ENCODE peak calls at places on chromosomes 3 and 15, in four cellular contexts. P is CD4-positive, alpha-beta T cell; W is tibial artery; M is breast epithelium. S is an unnamed sample.

GRCh38 chr15:75732809-75733451 is 20.3 kb upstream of the CSPG4 start:
- DNase-seq in W (peak; percentile 66), P (peak; percentile 28), M (no peak), S (peak; percentile 55)

GRCh38 chr3:30747771-30748281 is 141.4 kb downstream of the TGFBR2 start:
- DNase-seq in W (no peak), P (no peak), M (no peak), S (no peak)

GRCh38 chr15:58490405-58491150 is 58.8 kb downstream of the LIPC start:
- DNase-seq in W (no peak), P (no peak), M (no peak), S (no peak)

GRCh38 chr3:100893590-100893989 is 99.6 kb downstream of the ABI3BP start:
- DNase-seq in W (no peak), M (no peak), P (no peak), S (no peak)

GRCh38 chr3:140603766-140604165 is 74.1 kb upstream of the TRIM42 start:
- DNase-seq in M (no peak), W (no peak), P (no peak), S (no peak)

GRCh38 chr3:101070260-101071121 is 77.3 kb upstream of the ABI3BP start:
- DNase-seq in P (peak; percentile 29), M (peak; percentile 55), W (no peak), S (peak; percentile 30)

GRCh38 chr3:94862703-94863102 is 799.8 kb downstream of the NSUN3 start:
- DNase-seq in W (no peak), P (no peak), M (no peak), S (no peak)

GRCh38 chr3:16866447-16867025 is 18.2 kb upstream of the PLCL2 start:
- DNase-seq in P (no peak), W (no peak), M (no peak), S (no peak)

GRCh38 chr15:88877415-88877814 is 17.9 kb downstream of the HAPLN3 start:
- DNase-seq in M (no peak), P (no peak), W (no peak), S (no peak)

GRCh38 chr3:177358968-177359600 is 161.8 kb upstream of the TBL1XR1 start:
- DNase-seq in W (peak; percentile 29), M (no peak), P (peak; percentile 44), S (no peak)

GRCh38 chr3:119524931-119525662 is 26.8 kb downstream of the TIMMDC1 start:
- DNase-seq in W (no peak), P (no peak), M (no peak), S (no peak)

GRCh38 chr3:50627407-50628051 is 10.6 kb downstream of the MAPKAPK3 start:
- DNase-seq in W (no peak), M (no peak), P (no peak), S (no peak)

GRCh38 chr15:69749797-69750196 is 297.2 kb downstream of the RPLP1 start:
- DNase-seq in P (no peak), W (no peak), M (no peak), S (no peak)

GRCh38 chr3:132773071-132773619 is 50.9 kb upstream of the NPHP3 start:
- DNase-seq in P (no peak), W (no peak), M (no peak), S (no peak)

GRCh38 chr3:137771401-137772230 is 7.5 kb downstream of the SOX14 start:
- DNase-seq in W (no peak), P (no peak), M (no peak), S (no peak)

GRCh38 chr3:127071597-127072001 is 88.7 kb downstream of the PLXNA1 start:
- DNase-seq in M (no peak), P (no peak), W (no peak), S (no peak)

GRCh38 chr15:60526127-60526616 is 47.2 kb upstream of the ICE2 start:
- DNase-seq in M (no peak), P (no peak), W (no peak), S (no peak)

GRCh38 chr3:129289201-129289921 is 10.7 kb downstream of the HMCES start:
- DNase-seq in P (no peak), M (no peak), W (no peak), S (no peak)

GRCh38 chr15:78049691-78050440 is 27.6 kb downstream of the TBC1D2B start:
- DNase-seq in P (peak; percentile 30), M (no peak), W (no peak), S (no peak)

GRCh38 chr3:85161544-85161943 is 202.8 kb downstream of the CADM2 start:
- DNase-seq in P (no peak), M (no peak), W (no peak), S (no peak)

GRCh38 chr3:188594137-188594536 is 440.2 kb downstream of the LPP start:
- DNase-seq in M (no peak), W (no peak), P (no peak), S (no peak)

GRCh38 chr3:128078875-128079274 is 26.6 kb downstream of the SEC61A1 start:
- DNase-seq in W (no peak), M (no peak), P (no peak), S (no peak)

GRCh38 chr15:49847937-49848823 is 227.3 kb downstream of the DTWD1 start:
- DNase-seq in W (no peak), P (no peak), M (no peak), S (no peak)

GRCh38 chr15:63473999-63474809 is 30.2 kb upstream of the USP3 start:
- DNase-seq in W (no peak), P (peak; percentile 48), M (no peak), S (no peak)

GRCh38 chr15:98599911-98600685 is 48.2 kb upstream of the IGF1R start:
- DNase-seq in W (peak; percentile 35), M (no peak), P (peak; percentile 40), S (peak; percentile 48)

GRCh38 chr3:139505829-139506386 is 29.6 kb upstream of the RBP2 start:
- DNase-seq in P (no peak), W (no peak), M (no peak), S (no peak)

GRCh38 chr3:97970929-97971460 is 1.2 kb downstream of the RIOX2 start:
- DNase-seq in W (no peak), P (no peak), M (no peak), S (no peak)

GRCh38 chr3:57152761-57153160 is 12.4 kb downstream of the IL17RD start:
- DNase-seq in W (no peak), M (no peak), P (no peak), S (no peak)

GRCh38 chr3:9066775-9067174 is 103.5 kb upstream of the RAD18 start:
- DNase-seq in W (no peak), M (no peak), P (no peak), S (no peak)

GRCh38 chr3:159263750-159264561 is 462.1 kb downstream of the MFSD1 start:
- DNase-seq in P (no peak), M (no peak), W (no peak), S (no peak)

GRCh38 chr3:32076566-32076965 is 29.9 kb upstream of the GPD1L start:
- DNase-seq in P (no peak), M (no peak), W (no peak), S (no peak)

GRCh38 chr15:41661078-41661528 is 898 bp downstream of the MGA start:
- DNase-seq in M (no peak), W (no peak), P (no peak), S (no peak)

GRCh38 chr15:84953136-84953535 is 28.5 kb upstream of the PDE8A start:
- DNase-seq in W (no peak), M (no peak), P (no peak), S (no peak)

GRCh38 chr15:101517504-101517903 is 28.0 kb upstream of the PCSK6 start:
- DNase-seq in W (no peak), P (no peak), M (no peak), S (no peak)
- TF ChIP-seq CTCF in W (no peak), P (no peak), M (no peak), S (no peak)

DNA sequence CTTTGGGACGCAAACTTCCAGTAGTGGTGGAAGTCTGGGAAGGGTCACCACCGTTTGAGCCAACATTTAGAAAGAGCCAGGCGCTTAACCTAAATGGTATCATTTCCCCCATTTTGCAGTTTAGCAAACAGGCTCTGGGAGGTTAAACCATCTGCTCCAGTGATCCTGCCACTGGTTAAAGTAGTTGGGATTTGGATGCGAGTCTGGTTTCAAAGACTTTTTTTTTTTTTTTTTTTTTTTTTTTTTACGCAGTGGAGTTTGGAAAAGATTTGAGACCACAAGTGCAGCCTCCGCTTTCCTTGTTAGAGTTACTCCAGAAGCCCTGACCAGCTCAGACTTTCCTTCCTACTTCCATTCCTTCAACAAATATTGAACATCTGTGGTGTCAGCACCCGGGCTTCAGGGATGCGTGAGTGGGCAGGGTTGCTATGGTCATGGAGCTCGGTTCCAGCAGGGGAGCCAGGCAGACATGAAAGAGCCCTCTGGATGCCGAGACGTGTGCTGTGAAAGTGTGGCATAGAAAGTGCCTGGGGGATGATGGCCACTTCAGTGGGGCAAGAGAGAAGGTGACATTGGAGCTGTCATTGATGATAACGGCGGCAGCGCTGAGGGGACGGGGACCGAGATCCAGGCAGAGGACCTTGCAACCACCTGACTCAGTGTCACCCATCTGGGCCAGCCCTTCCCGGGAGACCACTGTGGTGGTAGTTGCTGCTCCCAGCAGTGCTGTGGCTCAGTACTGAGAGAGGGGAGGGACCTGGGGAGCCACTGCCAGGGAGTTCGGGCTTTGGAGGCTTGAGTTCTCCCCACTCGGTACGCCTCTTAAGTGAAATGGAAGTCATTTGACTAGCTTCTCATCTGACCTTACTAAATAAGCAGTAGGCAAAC is 1.1 kb upstream of the RNU6-1 start:
- DNase-seq in P (no peak), M (no peak), W (peak; percentile 42), S (no peak)
- TF ChIP-seq CTCF in P (no peak), M (no peak), W (no peak), S (no peak)

GRCh38 chr3:36989568-36989967 is 3.4 kb downstream of the EPM2AIP1 start:
- DNase-seq in M (no peak), P (no peak), W (no peak), S (no peak)

GRCh38 chr3:36991923-36992805 is 767 bp downstream of the EPM2AIP1 start:
- DNase-seq in W (peak; percentile 30), P (no peak), M (no peak), S (no peak)

GRCh38 chr3:36993326-36994283 is at the start of gene MLH1:
- DNase-seq in M (peak; percentile 98), P (peak; percentile 99), W (peak; percentile 100), S (peak; percentile 97)

GRCh38 chr3:36991147-36991546 is 1.8 kb downstream of the EPM2AIP1 start:
- DNase-seq in W (no peak), P (no peak), M (no peak), S (no peak)

GRCh38 chr3:36992806-36993325 is at the start of gene EPM2AIP1:
- DNase-seq in P (no peak), M (no peak), W (no peak), S (no peak)
- TF ChIP-seq CTCF in P (peak; percentile 22), M (peak; percentile 35), W (peak; percentile 53), S (no peak)

DNA sequence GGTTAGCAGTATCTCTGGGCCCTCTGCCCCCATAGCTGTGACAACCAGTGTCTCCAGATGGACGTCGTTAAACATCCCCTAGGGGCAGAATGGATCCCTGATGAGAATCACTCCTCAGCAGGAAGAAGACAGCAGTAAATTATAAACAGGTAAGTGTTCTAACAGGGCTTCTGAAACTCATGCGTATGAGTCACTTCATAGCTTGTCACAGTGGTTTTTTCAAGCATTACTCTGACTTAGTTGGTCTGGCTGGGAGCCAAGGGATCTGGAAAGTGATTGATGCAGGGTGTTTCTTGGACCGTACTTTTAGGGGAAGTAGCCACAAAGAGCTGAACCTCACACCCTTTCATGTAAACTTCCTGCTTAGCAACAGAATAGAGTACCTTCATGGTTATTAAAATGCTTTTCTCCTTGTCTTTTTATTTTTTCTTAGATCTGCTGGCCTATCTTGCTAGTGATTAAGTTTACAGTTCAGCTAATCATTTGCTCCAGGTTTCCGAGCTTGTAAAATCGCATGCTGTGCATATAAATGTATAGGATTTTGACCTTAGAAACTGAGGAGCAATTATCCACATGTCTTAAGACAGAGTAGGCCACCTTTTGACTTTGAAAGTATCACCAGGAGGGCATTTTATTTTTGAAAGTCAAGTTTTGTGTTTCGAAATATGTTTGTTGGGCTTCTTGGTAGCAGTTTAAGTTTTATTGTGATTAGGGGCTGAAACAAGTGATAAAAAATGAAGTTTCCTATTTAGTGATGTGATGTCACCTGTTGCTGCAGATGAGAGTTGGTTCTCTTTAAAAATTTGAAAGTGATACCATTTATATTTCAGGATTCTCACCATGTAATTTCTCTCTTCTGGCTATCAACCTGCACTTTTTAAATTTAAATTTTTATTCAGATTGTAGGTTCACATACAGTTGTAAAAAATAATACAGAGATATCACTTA is 333.9 kb downstream of the PTPRG start:
- DNase-seq in M (no peak), W (peak; percentile 83), P (peak; percentile 40), S (peak; percentile 80)
- TF ChIP-seq CTCF in M (no peak), W (no peak), P (no peak), S (no peak)

S was measured in omental fat pad.